ENCODE peak calls at places on chromosomes 1 and 21, in four cellular contexts. S is activated B cell treated with CpG ODN at 0.5 μM for 24 hours, Z is GM13977, H is AG09309. A is an unnamed sample.

GRCh38 chr1:229714964-229715603 is 89.0 kb downstream of the URB2 start:
- DNase-seq in S (peak; percentile 24), H (no peak), Z (peak; percentile 36), A (no peak)

GRCh38 chr1:203744008-203744972 is 20.7 kb upstream of the LAX1 start:
- DNase-seq in Z (peak; percentile 36), H (no peak), S (no peak), A (no peak)

GRCh38 chr1:2349821-2350220 is 41.5 kb downstream of the MORN1 start:
- DNase-seq in Z (no peak), S (no peak), H (no peak), A (no peak)

GRCh38 chr1:18977428-18977827 is 21.0 kb upstream of the IFFO2 start:
- DNase-seq in S (no peak), H (no peak), Z (no peak), A (no peak)

GRCh38 chr1:2130871-2131289 is 63.7 kb downstream of the FAAP20 start:
- DNase-seq in H (no peak), S (no peak), Z (no peak), A (no peak)

GRCh38 chr1:230270185-230270939 is 155.8 kb downstream of the PGBD5 start:
- DNase-seq in H (no peak), Z (peak; percentile 57), S (no peak), A (no peak)

GRCh38 chr1:17588048-17588781 is 48.7 kb downstream of the ARHGEF10L start:
- DNase-seq in Z (no peak), S (no peak), H (peak; percentile 39), A (no peak)

GRCh38 chr1:25616080-25616931 is at the start of gene MAN1C1:
- DNase-seq in Z (peak; percentile 96), S (peak; percentile 88), H (no peak), A (peak; percentile 89)

GRCh38 chr1:235867903-235868469 is 1.3 kb upstream of the LYST start:
- DNase-seq in H (no peak), Z (peak; percentile 63), S (peak; percentile 40), A (no peak)

GRCh38 chr1:230274254-230274653 is 151.9 kb downstream of the PGBD5 start:
- DNase-seq in Z (no peak), S (no peak), H (no peak), A (no peak)

GRCh38 chr1:170765712-170766330 is 101.9 kb downstream of the PRRX1 start:
- DNase-seq in S (no peak), H (peak; percentile 16), Z (no peak), A (no peak)

GRCh38 chr1:57262472-57262871 is 161.4 kb downstream of the DAB1 start:
- DNase-seq in H (no peak), Z (no peak), S (no peak), A (no peak)

GRCh38 chr1:25068829-25069228 is 138.8 kb upstream of the RUNX3 start:
- DNase-seq in Z (no peak), S (no peak), H (no peak), A (no peak)

GRCh38 chr21:35096959-35097358 is 47.9 kb upstream of the RUNX1 start:
- DNase-seq in H (no peak), S (no peak), Z (no peak), A (no peak)

GRCh38 chr1:100921110-100921706 is 25.3 kb downstream of the SLC30A7 start:
- DNase-seq in S (no peak), H (peak; percentile 28), Z (no peak), A (no peak)

GRCh38 chr1:94969137-94969536 is 42.2 kb upstream of the CNN3 start:
- DNase-seq in H (no peak), Z (no peak), S (no peak), A (no peak)

GRCh38 chr1:153364766-153365678 is 7.4 kb downstream of the S100A9 start:
- DNase-seq in H (no peak), S (no peak), Z (no peak), A (no peak)

GRCh38 chr1:100051893-100052292 is 80.8 kb downstream of the SASS6 start:
- DNase-seq in S (no peak), H (no peak), Z (no peak), A (no peak)

GRCh38 chr1:40060351-40060750 is 19.8 kb downstream of the CAP1 start:
- DNase-seq in H (no peak), S (no peak), Z (no peak), A (no peak)

GRCh38 chr1:65310078-65310587 is 790 bp downstream of the DNAJC6 start:
- DNase-seq in S (no peak), Z (no peak), H (no peak), A (no peak)

GRCh38 chr1:1351511-1352427 is 2.6 kb upstream of the DVL1 start:
- DNase-seq in H (no peak), Z (no peak), S (no peak), A (no peak)

GRCh38 chr1:228171221-228171891 is 5.8 kb downstream of the IBA57 start:
- DNase-seq in H (no peak), S (no peak), Z (no peak), A (no peak)

GRCh38 chr21:32316363-32317215 is 17.9 kb downstream of the MRAP start:
- DNase-seq in S (no peak), Z (no peak), H (no peak), A (no peak)

GRCh38 chr1:109532365-109533136 is 7.1 kb upstream of the GPR61 start:
- DNase-seq in Z (peak; percentile 84), S (peak; percentile 82), H (no peak), A (peak; percentile 90)
- TF ChIP-seq CTCF in Z (peak; percentile 98), S (no peak), H (peak; percentile 98), A (peak; percentile 91)

GRCh38 chr1:158113759-158114127 is 67.0 kb upstream of the CD1D start:
- DNase-seq in H (no peak), S (no peak), Z (no peak), A (no peak)
- TF ChIP-seq CTCF in H (no peak), S (no peak), Z (no peak), A (no peak)

DNA sequence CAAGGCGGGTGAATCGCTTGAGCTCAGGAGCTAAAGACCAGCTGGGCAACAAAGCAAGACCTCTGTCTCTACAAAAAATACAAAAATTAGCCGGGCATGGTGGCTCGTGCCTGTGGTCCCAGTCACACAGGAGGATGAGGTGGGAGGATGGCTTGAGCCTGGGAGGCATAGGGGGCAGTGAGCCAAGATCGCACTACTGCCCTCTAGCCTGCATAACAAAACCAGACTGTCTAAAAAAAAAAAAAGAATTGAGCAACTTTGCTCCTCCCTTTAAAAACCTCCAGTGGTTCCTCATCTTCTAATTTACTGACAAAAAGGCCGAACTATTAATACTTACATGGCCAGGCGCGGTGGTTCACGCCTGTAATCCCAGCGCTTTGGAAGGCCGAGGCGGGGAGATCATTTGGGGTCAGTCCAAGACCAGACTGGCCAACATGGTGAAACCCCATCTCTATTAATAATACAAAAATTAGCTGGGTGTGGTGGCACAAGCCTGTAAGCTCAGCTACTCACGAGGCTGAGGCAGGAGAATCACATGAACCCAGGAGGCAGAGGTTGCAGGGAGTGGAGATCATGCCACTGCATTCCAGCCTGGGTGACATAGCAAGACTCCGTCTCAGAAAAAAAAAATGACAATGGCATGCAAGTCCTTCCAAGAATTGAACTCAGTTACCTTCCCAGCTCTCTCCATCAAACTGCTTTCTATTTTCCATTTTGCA is 4.4 kb downstream of the ACBD3 start:
- DNase-seq in S (no peak), H (peak; percentile 14), Z (no peak), A (no peak)
- TF ChIP-seq CTCF in S (no peak), H (peak; percentile 46), Z (peak; percentile 45), A (peak; percentile 26)

DNA sequence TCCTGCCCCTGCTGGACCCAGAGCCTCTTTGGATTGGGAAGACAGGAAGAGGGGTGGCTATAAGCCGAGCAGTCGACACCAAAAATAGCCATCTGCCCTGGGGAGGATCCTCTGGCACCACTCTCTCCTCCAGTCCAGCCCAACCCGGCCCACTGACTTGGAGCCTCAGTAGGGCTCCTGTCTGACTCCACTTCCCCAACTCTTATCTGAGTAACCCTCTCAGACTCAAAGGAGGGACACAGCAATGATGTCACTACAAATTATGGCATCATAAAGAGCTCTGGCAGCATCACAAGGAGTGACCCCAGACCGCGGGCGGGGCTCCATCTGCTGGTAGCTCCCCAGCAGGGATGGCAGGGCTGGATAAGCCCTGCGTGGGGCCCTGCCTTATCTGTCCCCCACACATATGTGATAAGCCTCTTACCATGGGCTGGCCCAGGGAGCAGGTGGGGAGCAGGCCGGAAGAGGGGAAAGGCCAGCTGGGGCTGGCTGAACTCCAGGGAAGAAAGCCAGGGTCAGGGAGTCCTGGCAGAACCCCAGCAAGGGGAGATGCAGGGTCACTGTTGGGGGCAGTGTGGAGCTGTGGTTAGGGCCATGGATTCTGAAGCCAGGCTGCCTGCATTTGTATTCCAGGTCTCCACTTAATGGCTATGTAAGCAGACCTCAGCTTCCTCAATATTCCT is 4.6 kb upstream of the SLC6A9 start:
- DNase-seq in S (no peak), Z (no peak), H (no peak), A (no peak)
- TF ChIP-seq CTCF in S (no peak), Z (no peak), H (no peak), A (no peak)

DNA sequence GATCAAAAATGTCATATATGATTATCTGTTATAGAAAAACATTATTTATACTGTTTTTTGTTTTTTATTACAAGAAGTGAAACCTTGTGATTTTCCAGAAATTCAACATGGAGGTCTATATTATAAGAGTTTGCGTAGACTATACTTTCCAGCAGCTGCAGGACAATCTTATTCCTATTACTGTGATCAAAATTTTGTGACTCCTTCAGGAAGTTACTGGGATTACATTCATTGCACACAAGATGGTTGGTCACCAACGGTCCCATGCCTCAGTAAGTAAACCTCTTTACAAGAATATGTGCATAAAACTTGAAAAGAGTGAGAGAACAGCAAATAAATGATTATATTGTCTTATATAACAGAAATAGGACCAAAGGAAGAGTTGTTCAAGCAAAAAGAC is 14.5 kb downstream of the CFHR4 start:
- DNase-seq in S (no peak), Z (no peak), H (no peak), A (no peak)
- TF ChIP-seq CTCF in S (no peak), Z (no peak), H (peak; percentile 5), A (peak; percentile 16)

GRCh38 chr1:111197598-111198289 is 2.7 kb downstream of the DENND2D start:
- DNase-seq in H (no peak), Z (peak; percentile 58), S (no peak), A (no peak)
- TF ChIP-seq CTCF in H (peak; percentile 47), Z (peak; percentile 68), S (no peak), A (peak; percentile 50)

GRCh38 chr1:53112861-53113260 is 29.6 kb downstream of the SLC1A7 start:
- DNase-seq in H (no peak), S (no peak), Z (no peak), A (no peak)
- TF ChIP-seq CTCF in H (no peak), S (no peak), Z (no peak), A (no peak)